ENCODE peak calls at places on chromosomes 5 and 9, in nine cellular contexts. One of them, this sample, is unnamed. For H3K9me3, the result is how much of the 10 kb centered on the place peaks cover.

GRCh38 chr5:121408778-121409177 is 442.9 kb upstream of the FTMT start:
- DNase-seq in transverse colon: no peak
- DNase-seq in MM.1S: no peak
- DNase-seq in esophagus squamous epithelium: no peak
- DNase-seq in adrenal gland: no peak
- DNase-seq in mesenchymal stem cell: no peak
- DNase-seq in OCI-LY7: no peak
- DNase-seq in PC-9: no peak
- DNase-seq in heart left ventricle: no peak
- DNase-seq in this sample: no peak

GRCh38 chr5:94751456-94751855 is 133.0 kb downstream of the SLF1 start:
- DNase-seq in adrenal gland: no peak
- DNase-seq in mesenchymal stem cell: no peak
- DNase-seq in heart left ventricle: no peak
- DNase-seq in OCI-LY7: no peak
- DNase-seq in MM.1S: no peak
- DNase-seq in esophagus squamous epithelium: no peak
- DNase-seq in transverse colon: no peak
- DNase-seq in PC-9: no peak
- DNase-seq in this sample: no peak

GRCh38 chr9:124242331-124243194 is 15.2 kb upstream of the NEK6 start:
- DNase-seq in adrenal gland: no peak
- DNase-seq in PC-9: no peak
- DNase-seq in MM.1S: no peak
- DNase-seq in esophagus squamous epithelium: no peak
- DNase-seq in OCI-LY7: no peak
- DNase-seq in mesenchymal stem cell: peak
- DNase-seq in transverse colon: peak
- DNase-seq in heart left ventricle: peak
- DNase-seq in this sample: no peak

GRCh38 chr9:15927131-15927530 is 374.3 kb downstream of the CCDC171 start:
- DNase-seq in MM.1S: no peak
- DNase-seq in adrenal gland: no peak
- DNase-seq in heart left ventricle: no peak
- DNase-seq in PC-9: no peak
- DNase-seq in transverse colon: no peak
- DNase-seq in mesenchymal stem cell: no peak
- DNase-seq in esophagus squamous epithelium: no peak
- DNase-seq in OCI-LY7: no peak
- DNase-seq in this sample: no peak

GRCh38 chr5:59358005-59358404 is 535.5 kb downstream of the PDE4D start:
- DNase-seq in esophagus squamous epithelium: no peak
- DNase-seq in PC-9: no peak
- DNase-seq in transverse colon: no peak
- DNase-seq in heart left ventricle: no peak
- DNase-seq in mesenchymal stem cell: peak
- DNase-seq in MM.1S: no peak
- DNase-seq in OCI-LY7: no peak
- DNase-seq in adrenal gland: no peak
- DNase-seq in this sample: no peak

GRCh38 chr5:144227363-144227762 is 56.7 kb downstream of the KCTD16 start:
- DNase-seq in adrenal gland: no peak
- DNase-seq in transverse colon: no peak
- DNase-seq in MM.1S: no peak
- DNase-seq in heart left ventricle: no peak
- DNase-seq in OCI-LY7: no peak
- DNase-seq in PC-9: no peak
- DNase-seq in mesenchymal stem cell: no peak
- DNase-seq in esophagus squamous epithelium: no peak
- DNase-seq in this sample: no peak

GRCh38 chr5:81207009-81207408 is 26.1 kb upstream of the CKMT2 start:
- DNase-seq in transverse colon: no peak
- DNase-seq in OCI-LY7: peak
- DNase-seq in adrenal gland: no peak
- DNase-seq in mesenchymal stem cell: no peak
- DNase-seq in heart left ventricle: no peak
- DNase-seq in PC-9: no peak
- DNase-seq in MM.1S: no peak
- DNase-seq in esophagus squamous epithelium: no peak
- DNase-seq in this sample: peak

GRCh38 chr5:127386557-127386956 is 96.0 kb downstream of the MEGF10 start:
- DNase-seq in mesenchymal stem cell: peak
- DNase-seq in heart left ventricle: no peak
- DNase-seq in esophagus squamous epithelium: no peak
- DNase-seq in MM.1S: no peak
- DNase-seq in transverse colon: no peak
- DNase-seq in PC-9: no peak
- DNase-seq in OCI-LY7: no peak
- DNase-seq in adrenal gland: no peak
- DNase-seq in this sample: no peak

GRCh38 chr5:111372799-111373198 is 139.5 kb downstream of the STARD4 start:
- DNase-seq in PC-9: no peak
- DNase-seq in transverse colon: no peak
- DNase-seq in mesenchymal stem cell: no peak
- DNase-seq in adrenal gland: no peak
- DNase-seq in heart left ventricle: no peak
- DNase-seq in MM.1S: no peak
- DNase-seq in OCI-LY7: no peak
- DNase-seq in esophagus squamous epithelium: no peak
- DNase-seq in this sample: no peak

GRCh38 chr5:100855940-100856339 is 47.1 kb downstream of the ST8SIA4 start:
- DNase-seq in mesenchymal stem cell: no peak
- DNase-seq in heart left ventricle: no peak
- DNase-seq in OCI-LY7: peak
- DNase-seq in transverse colon: no peak
- DNase-seq in esophagus squamous epithelium: no peak
- DNase-seq in MM.1S: no peak
- DNase-seq in PC-9: no peak
- DNase-seq in adrenal gland: no peak
- DNase-seq in this sample: no peak

GRCh38 chr5:55991768-55992486 is 2.8 kb downstream of the IL6ST start:
- DNase-seq in transverse colon: no peak
- DNase-seq in esophagus squamous epithelium: no peak
- DNase-seq in PC-9: no peak
- DNase-seq in adrenal gland: no peak
- DNase-seq in mesenchymal stem cell: peak
- DNase-seq in MM.1S: peak
- DNase-seq in heart left ventricle: no peak
- DNase-seq in OCI-LY7: no peak
- DNase-seq in this sample: no peak

GRCh38 chr9:137606005-137606601 is 617 bp downstream of the ARRDC1 start:
- DNase-seq in MM.1S: no peak
- DNase-seq in PC-9: peak
- DNase-seq in OCI-LY7: no peak
- DNase-seq in heart left ventricle: peak
- DNase-seq in adrenal gland: peak
- DNase-seq in esophagus squamous epithelium: no peak
- DNase-seq in mesenchymal stem cell: no peak
- DNase-seq in transverse colon: no peak
- DNase-seq in this sample: peak

GRCh38 chr5:177071671-177072385 is 14.9 kb upstream of the FGFR4 start:
- DNase-seq in MM.1S: peak
- DNase-seq in PC-9: peak
- DNase-seq in mesenchymal stem cell: peak
- DNase-seq in heart left ventricle: peak
- DNase-seq in transverse colon: peak
- DNase-seq in adrenal gland: peak
- DNase-seq in OCI-LY7: peak
- DNase-seq in esophagus squamous epithelium: no peak
- DNase-seq in this sample: peak

GRCh38 chr5:125750538-125751186 is 672.5 kb upstream of the GRAMD2B start:
- DNase-seq in heart left ventricle: no peak
- DNase-seq in PC-9: no peak
- DNase-seq in adrenal gland: no peak
- DNase-seq in transverse colon: no peak
- DNase-seq in esophagus squamous epithelium: no peak
- DNase-seq in MM.1S: no peak
- DNase-seq in mesenchymal stem cell: no peak
- DNase-seq in OCI-LY7: no peak
- DNase-seq in this sample: no peak

GRCh38 chr5:43316421-43316820 is 3.2 kb upstream of the HMGCS1 start:
- DNase-seq in esophagus squamous epithelium: no peak
- DNase-seq in OCI-LY7: no peak
- DNase-seq in adrenal gland: no peak
- DNase-seq in heart left ventricle: no peak
- DNase-seq in PC-9: no peak
- DNase-seq in transverse colon: no peak
- DNase-seq in MM.1S: no peak
- DNase-seq in mesenchymal stem cell: no peak
- DNase-seq in this sample: no peak

GRCh38 chr5:135375040-135375439 is 24.0 kb downstream of the MACROH2A1 start:
- DNase-seq in PC-9: no peak
- DNase-seq in OCI-LY7: no peak
- DNase-seq in MM.1S: no peak
- DNase-seq in mesenchymal stem cell: no peak
- DNase-seq in esophagus squamous epithelium: no peak
- DNase-seq in transverse colon: no peak
- DNase-seq in adrenal gland: no peak
- DNase-seq in heart left ventricle: no peak
- DNase-seq in this sample: no peak

GRCh38 chr9:128787583-128788156 is 617 bp downstream of the TBC1D13 start:
- DNase-seq in transverse colon: peak
- DNase-seq in OCI-LY7: no peak
- DNase-seq in mesenchymal stem cell: peak
- DNase-seq in adrenal gland: no peak
- DNase-seq in PC-9: no peak
- DNase-seq in MM.1S: peak
- DNase-seq in heart left ventricle: no peak
- DNase-seq in esophagus squamous epithelium: no peak
- DNase-seq in this sample: no peak

DNA sequence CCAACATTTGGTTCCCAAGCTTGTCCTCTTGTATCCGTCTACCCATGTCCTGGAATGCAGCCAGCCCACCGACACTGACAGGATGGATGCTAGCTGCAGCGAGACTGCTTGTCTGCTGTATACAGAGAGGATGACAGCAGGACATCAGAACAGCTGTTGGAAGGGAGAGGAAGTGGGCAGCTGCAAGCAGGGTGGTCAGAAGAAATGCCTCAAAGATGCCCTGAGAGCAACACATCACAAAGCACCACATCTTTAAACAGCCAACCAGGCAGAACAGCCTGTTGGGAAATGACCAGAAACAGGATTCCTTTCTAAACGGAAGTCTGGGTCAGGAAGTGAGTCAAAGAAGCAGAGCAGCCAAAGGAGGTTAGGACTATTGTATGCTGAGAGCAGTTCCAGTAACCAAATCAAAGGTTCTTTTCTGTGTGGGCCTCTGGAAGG is 219.1 kb downstream of the NDUFS4 start:
- DNase-seq in PC-9: no peak
- DNase-seq in OCI-LY7: no peak
- DNase-seq in adrenal gland: peak
- DNase-seq in mesenchymal stem cell: peak
- DNase-seq in esophagus squamous epithelium: no peak
- DNase-seq in heart left ventricle: peak
- DNase-seq in MM.1S: no peak
- DNase-seq in transverse colon: no peak
- DNase-seq in this sample: no peak
- H3K4me3 ChIP-seq in PC-9: no peak
- H3K4me3 ChIP-seq in OCI-LY7: no peak
- H3K4me3 ChIP-seq in adrenal gland: no peak
- H3K4me3 ChIP-seq in mesenchymal stem cell: no peak
- H3K4me3 ChIP-seq in esophagus squamous epithelium: no peak
- H3K4me3 ChIP-seq in heart left ventricle: no peak
- H3K4me3 ChIP-seq in MM.1S: no peak
- H3K4me3 ChIP-seq in transverse colon: no peak
- H3K4me3 ChIP-seq in this sample: no peak

DNA sequence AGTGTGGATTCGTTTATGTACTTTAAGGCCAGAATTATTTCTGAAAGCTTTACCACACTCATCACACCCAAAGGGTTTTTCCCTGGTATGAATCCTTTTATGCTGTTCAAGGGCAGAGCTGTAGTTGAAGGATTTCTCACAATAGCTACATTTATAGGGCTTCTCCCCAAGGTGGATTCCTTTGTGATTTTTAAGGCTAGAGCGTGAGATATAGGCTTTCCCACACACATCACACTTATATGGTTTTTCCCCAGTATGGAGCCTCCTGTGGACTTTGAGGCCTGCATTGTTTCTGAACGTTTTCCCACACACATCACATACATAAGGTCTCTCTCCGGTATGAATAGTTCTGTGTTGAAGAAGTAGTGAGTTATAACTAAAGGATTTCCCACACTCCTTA is 11.2 kb downstream of the ZFP62 start:
- DNase-seq in adrenal gland: no peak
- DNase-seq in heart left ventricle: no peak
- DNase-seq in MM.1S: no peak
- DNase-seq in esophagus squamous epithelium: no peak
- DNase-seq in transverse colon: no peak
- DNase-seq in PC-9: no peak
- DNase-seq in mesenchymal stem cell: no peak
- DNase-seq in OCI-LY7: no peak
- DNase-seq in this sample: no peak
- H3K9me3 ChIP-seq in adrenal gland: under half
- H3K9me3 ChIP-seq in heart left ventricle: under half
- H3K9me3 ChIP-seq in MM.1S: under half
- H3K9me3 ChIP-seq in esophagus squamous epithelium: under half
- H3K9me3 ChIP-seq in transverse colon: under half
- H3K9me3 ChIP-seq in PC-9: half or more
- H3K9me3 ChIP-seq in mesenchymal stem cell: under half
- H3K9me3 ChIP-seq in OCI-LY7: under half
- H3K9me3 ChIP-seq in this sample: under half

DNA sequence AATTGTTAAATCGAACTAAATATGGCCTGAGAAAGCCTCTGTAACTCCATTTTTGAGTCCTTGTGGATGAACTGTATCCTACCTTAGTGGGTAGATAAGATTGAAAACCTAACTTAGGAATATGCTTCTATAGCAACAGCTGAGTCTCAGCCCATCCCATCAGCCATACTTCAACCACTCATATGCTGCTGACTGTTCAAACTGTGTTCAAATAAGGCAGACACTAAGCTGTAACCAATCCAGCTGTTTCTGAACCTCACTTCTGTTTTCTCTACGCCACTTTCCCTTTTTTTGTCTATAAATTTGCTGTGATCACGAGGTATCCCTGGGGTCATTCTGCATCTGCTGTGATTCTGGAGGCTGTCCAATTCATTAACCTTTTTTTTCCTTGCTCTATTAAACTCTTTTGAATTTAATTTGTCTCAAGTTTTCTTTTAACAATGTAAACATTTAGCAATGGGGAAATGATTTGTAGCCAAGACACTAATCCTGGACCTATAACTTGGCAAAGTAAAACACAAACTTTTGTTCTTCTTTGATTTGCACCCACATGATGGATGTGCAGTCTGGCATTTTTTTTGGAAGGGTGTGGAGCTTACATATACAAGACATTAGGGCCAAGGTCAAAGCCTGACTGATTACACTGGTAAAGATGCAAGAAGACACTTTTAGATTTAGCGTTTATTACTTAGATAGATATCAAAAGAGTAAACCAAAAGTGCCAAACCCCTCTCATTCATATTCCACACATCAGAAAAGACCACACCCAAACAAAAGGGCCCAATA is 14.9 kb upstream of the SCGB3A2 start:
- DNase-seq in PC-9: no peak
- DNase-seq in adrenal gland: no peak
- DNase-seq in esophagus squamous epithelium: no peak
- DNase-seq in MM.1S: no peak
- DNase-seq in transverse colon: no peak
- DNase-seq in mesenchymal stem cell: no peak
- DNase-seq in OCI-LY7: no peak
- DNase-seq in heart left ventricle: no peak
- DNase-seq in this sample: no peak
- H3K4me3 ChIP-seq in PC-9: no peak
- H3K4me3 ChIP-seq in adrenal gland: no peak
- H3K4me3 ChIP-seq in esophagus squamous epithelium: no peak
- H3K4me3 ChIP-seq in MM.1S: no peak
- H3K4me3 ChIP-seq in transverse colon: no peak
- H3K4me3 ChIP-seq in mesenchymal stem cell: no peak
- H3K4me3 ChIP-seq in OCI-LY7: no peak
- H3K4me3 ChIP-seq in heart left ventricle: no peak
- H3K4me3 ChIP-seq in this sample: no peak

GRCh38 chr9:101403886-101404285 is 5.2 kb downstream of the ZNF189 start:
- DNase-seq in transverse colon: no peak
- DNase-seq in OCI-LY7: no peak
- DNase-seq in PC-9: no peak
- DNase-seq in heart left ventricle: no peak
- DNase-seq in mesenchymal stem cell: no peak
- DNase-seq in adrenal gland: no peak
- DNase-seq in esophagus squamous epithelium: no peak
- DNase-seq in MM.1S: no peak
- DNase-seq in this sample: no peak
- H3K9me3 ChIP-seq in transverse colon: half or more
- H3K9me3 ChIP-seq in OCI-LY7: under half
- H3K9me3 ChIP-seq in PC-9: half or more
- H3K9me3 ChIP-seq in heart left ventricle: half or more
- H3K9me3 ChIP-seq in mesenchymal stem cell: half or more
- H3K9me3 ChIP-seq in adrenal gland: under half
- H3K9me3 ChIP-seq in esophagus squamous epithelium: half or more
- H3K9me3 ChIP-seq in MM.1S: under half
- H3K9me3 ChIP-seq in this sample: under half

This sample was measured in BE2C.